ENCODE peak calls at places on chromosomes 1 and 21, in seven cellular contexts. One of them, this sample, is unnamed.

GRCh38 chr1:246218686-246219085 is 288.4 kb downstream of the SMYD3 start:
- DNase-seq in SK-N-SH: no peak
- DNase-seq in Panc1: no peak
- DNase-seq in H1: no peak
- DNase-seq in K562: no peak
- DNase-seq in GM12878: no peak
- DNase-seq in HCT116: no peak
- DNase-seq in this sample: no peak

GRCh38 chr1:22447581-22448215 is 4.0 kb upstream of the ZBTB40 start:
- DNase-seq in Panc1: no peak
- DNase-seq in H1: no peak
- DNase-seq in HCT116: no peak
- DNase-seq in K562: no peak
- DNase-seq in GM12878: no peak
- DNase-seq in SK-N-SH: peak
- DNase-seq in this sample: no peak

GRCh38 chr1:55318111-55318817 is 103.1 kb upstream of the USP24 start:
- DNase-seq in SK-N-SH: no peak
- DNase-seq in Panc1: no peak
- DNase-seq in H1: no peak
- DNase-seq in K562: no peak
- DNase-seq in HCT116: no peak
- DNase-seq in GM12878: no peak
- DNase-seq in this sample: no peak

GRCh38 chr1:111008031-111008430 is 44.3 kb upstream of the LRIF1 start:
- DNase-seq in Panc1: no peak
- DNase-seq in HCT116: no peak
- DNase-seq in H1: no peak
- DNase-seq in GM12878: no peak
- DNase-seq in SK-N-SH: no peak
- DNase-seq in K562: no peak
- DNase-seq in this sample: no peak

GRCh38 chr21:45031231-45032191 is 42.9 kb upstream of the ADARB1 start:
- DNase-seq in Panc1: no peak
- DNase-seq in HCT116: no peak
- DNase-seq in K562: no peak
- DNase-seq in H1: no peak
- DNase-seq in SK-N-SH: no peak
- DNase-seq in GM12878: no peak
- DNase-seq in this sample: no peak

GRCh38 chr1:181469829-181470228 is 13.5 kb upstream of the CACNA1E start:
- DNase-seq in K562: peak
- DNase-seq in SK-N-SH: no peak
- DNase-seq in H1: no peak
- DNase-seq in HCT116: no peak
- DNase-seq in Panc1: no peak
- DNase-seq in GM12878: no peak
- DNase-seq in this sample: no peak

GRCh38 chr1:22978299-22978698 is 5.6 kb upstream of the LACTBL1 start:
- DNase-seq in SK-N-SH: no peak
- DNase-seq in Panc1: no peak
- DNase-seq in K562: no peak
- DNase-seq in HCT116: no peak
- DNase-seq in H1: no peak
- DNase-seq in GM12878: no peak
- DNase-seq in this sample: no peak

GRCh38 chr1:93042134-93042821 is 36.8 kb upstream of the MTF2 start:
- DNase-seq in K562: no peak
- DNase-seq in Panc1: no peak
- DNase-seq in GM12878: peak
- DNase-seq in HCT116: no peak
- DNase-seq in H1: no peak
- DNase-seq in SK-N-SH: no peak
- DNase-seq in this sample: peak

GRCh38 chr21:15560383-15561056 is 169.3 kb upstream of the USP25 start:
- DNase-seq in K562: no peak
- DNase-seq in H1: no peak
- DNase-seq in HCT116: no peak
- DNase-seq in Panc1: no peak
- DNase-seq in GM12878: no peak
- DNase-seq in SK-N-SH: no peak
- DNase-seq in this sample: no peak

GRCh38 chr1:212606734-212607205 is 1.8 kb upstream of the ATF3 start:
- DNase-seq in H1: no peak
- DNase-seq in HCT116: no peak
- DNase-seq in SK-N-SH: peak
- DNase-seq in GM12878: no peak
- DNase-seq in Panc1: no peak
- DNase-seq in K562: peak
- DNase-seq in this sample: no peak

GRCh38 chr21:42513151-42513984 is at the start of gene SLC37A1:
- DNase-seq in HCT116: no peak
- DNase-seq in K562: peak
- DNase-seq in H1: no peak
- DNase-seq in Panc1: no peak
- DNase-seq in SK-N-SH: peak
- DNase-seq in GM12878: no peak
- DNase-seq in this sample: no peak

GRCh38 chr1:147292635-147293251 is 50.3 kb downstream of the CHD1L start:
- DNase-seq in HCT116: no peak
- DNase-seq in Panc1: no peak
- DNase-seq in GM12878: no peak
- DNase-seq in H1: no peak
- DNase-seq in K562: no peak
- DNase-seq in SK-N-SH: no peak
- DNase-seq in this sample: no peak

GRCh38 chr1:204331847-204332487 is 27.8 kb downstream of the PLEKHA6 start:
- DNase-seq in K562: no peak
- DNase-seq in H1: no peak
- DNase-seq in Panc1: no peak
- DNase-seq in SK-N-SH: no peak
- DNase-seq in GM12878: no peak
- DNase-seq in HCT116: no peak
- DNase-seq in this sample: no peak

GRCh38 chr1:36450270-36450918 is at the start of gene OSCP1:
- DNase-seq in HCT116: peak
- DNase-seq in K562: no peak
- DNase-seq in Panc1: peak
- DNase-seq in GM12878: peak
- DNase-seq in SK-N-SH: peak
- DNase-seq in H1: peak
- DNase-seq in this sample: peak

DNA sequence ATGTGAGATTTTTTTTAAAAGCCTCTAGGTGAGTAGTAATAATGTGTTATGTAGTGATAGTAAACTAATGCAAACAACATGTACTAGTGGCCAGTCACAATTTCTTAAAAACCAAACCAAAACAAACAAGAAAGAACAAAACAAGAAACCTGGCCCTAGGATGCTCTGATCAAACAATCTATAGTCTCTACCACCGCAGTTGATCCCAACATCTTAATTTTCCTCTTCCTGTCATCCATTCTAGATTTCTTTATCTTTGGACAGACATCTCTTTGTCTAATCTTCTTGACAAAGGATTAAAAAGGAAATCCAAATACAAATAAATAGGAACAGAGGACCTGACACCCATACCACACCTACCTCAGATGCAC is 188.2 kb upstream of the ADAMTS5 start:
- DNase-seq in H1: no peak
- DNase-seq in HCT116: no peak
- DNase-seq in SK-N-SH: no peak
- DNase-seq in Panc1: no peak
- DNase-seq in K562: no peak
- DNase-seq in GM12878: no peak
- DNase-seq in this sample: no peak
- TF ChIP-seq SIN3A in H1: no peak
- TF ChIP-seq SIN3A in HCT116: no peak
- TF ChIP-seq SIN3A in SK-N-SH: no peak
- TF ChIP-seq SIN3A in Panc1: no peak
- TF ChIP-seq SIN3A in K562: no peak
- TF ChIP-seq SIN3A in GM12878: no peak
- TF ChIP-seq SIN3A in this sample: no peak

GRCh38 chr1:18037651-18038050 is 69.9 kb upstream of the IGSF21 start:
- DNase-seq in H1: no peak
- DNase-seq in GM12878: no peak
- DNase-seq in SK-N-SH: no peak
- DNase-seq in K562: no peak
- DNase-seq in HCT116: no peak
- DNase-seq in Panc1: no peak
- DNase-seq in this sample: no peak
- TF ChIP-seq SIN3A in H1: no peak
- TF ChIP-seq SIN3A in GM12878: no peak
- TF ChIP-seq SIN3A in SK-N-SH: no peak
- TF ChIP-seq SIN3A in K562: no peak
- TF ChIP-seq SIN3A in HCT116: no peak
- TF ChIP-seq SIN3A in Panc1: no peak
- TF ChIP-seq SIN3A in this sample: no peak

DNA sequence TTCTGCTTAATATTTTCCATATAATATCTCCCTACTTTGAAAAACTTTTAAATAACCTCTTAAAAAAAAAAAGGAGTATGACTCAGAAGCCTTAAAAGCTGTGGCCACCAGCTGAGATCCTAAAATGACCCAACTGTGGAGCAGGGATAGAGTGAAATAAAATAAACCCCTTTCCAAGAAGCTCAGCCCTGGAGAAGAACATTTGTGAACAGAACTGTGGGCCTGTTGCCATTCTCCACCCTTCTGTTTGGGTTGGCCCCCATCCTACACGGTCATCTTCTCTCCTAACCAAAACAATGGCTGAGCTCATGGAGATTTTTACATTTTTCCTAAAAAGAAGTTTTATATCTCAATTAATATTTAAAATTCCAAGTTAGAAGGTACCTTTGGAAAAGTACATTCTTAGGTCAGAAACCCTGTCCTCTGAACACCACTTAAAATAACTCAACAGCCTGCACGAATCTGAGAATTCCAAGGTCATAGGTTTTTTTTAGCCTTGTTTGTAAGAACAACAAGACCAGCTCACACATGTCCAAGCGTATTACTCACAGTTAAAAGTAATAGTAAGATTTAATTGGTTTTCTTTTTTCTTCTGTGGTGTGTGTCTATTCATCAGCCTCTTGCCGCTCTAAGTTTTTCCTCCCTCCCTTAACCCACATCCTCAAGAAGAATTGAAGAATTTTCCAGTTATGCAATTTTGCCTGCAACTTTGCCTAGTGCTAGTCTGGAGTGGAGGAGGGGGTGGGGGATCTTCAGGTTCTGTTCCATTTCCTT is 107.7 kb upstream of the ERRFI1 start:
- DNase-seq in K562: no peak
- DNase-seq in Panc1: peak
- DNase-seq in H1: no peak
- DNase-seq in HCT116: peak
- DNase-seq in SK-N-SH: no peak
- DNase-seq in GM12878: no peak
- DNase-seq in this sample: peak
- TF ChIP-seq SIN3A in K562: no peak
- TF ChIP-seq SIN3A in Panc1: no peak
- TF ChIP-seq SIN3A in H1: no peak
- TF ChIP-seq SIN3A in HCT116: no peak
- TF ChIP-seq SIN3A in SK-N-SH: no peak
- TF ChIP-seq SIN3A in GM12878: no peak
- TF ChIP-seq SIN3A in this sample: no peak

GRCh38 chr1:224592636-224593579 is 23.2 kb upstream of the CNIH3 start:
- DNase-seq in SK-N-SH: no peak
- DNase-seq in HCT116: no peak
- DNase-seq in Panc1: no peak
- DNase-seq in H1: no peak
- DNase-seq in GM12878: no peak
- DNase-seq in K562: no peak
- DNase-seq in this sample: no peak
- TF ChIP-seq SIN3A in SK-N-SH: peak
- TF ChIP-seq SIN3A in HCT116: no peak
- TF ChIP-seq SIN3A in Panc1: no peak
- TF ChIP-seq SIN3A in H1: no peak
- TF ChIP-seq SIN3A in GM12878: no peak
- TF ChIP-seq SIN3A in K562: no peak
- TF ChIP-seq SIN3A in this sample: no peak

DNA sequence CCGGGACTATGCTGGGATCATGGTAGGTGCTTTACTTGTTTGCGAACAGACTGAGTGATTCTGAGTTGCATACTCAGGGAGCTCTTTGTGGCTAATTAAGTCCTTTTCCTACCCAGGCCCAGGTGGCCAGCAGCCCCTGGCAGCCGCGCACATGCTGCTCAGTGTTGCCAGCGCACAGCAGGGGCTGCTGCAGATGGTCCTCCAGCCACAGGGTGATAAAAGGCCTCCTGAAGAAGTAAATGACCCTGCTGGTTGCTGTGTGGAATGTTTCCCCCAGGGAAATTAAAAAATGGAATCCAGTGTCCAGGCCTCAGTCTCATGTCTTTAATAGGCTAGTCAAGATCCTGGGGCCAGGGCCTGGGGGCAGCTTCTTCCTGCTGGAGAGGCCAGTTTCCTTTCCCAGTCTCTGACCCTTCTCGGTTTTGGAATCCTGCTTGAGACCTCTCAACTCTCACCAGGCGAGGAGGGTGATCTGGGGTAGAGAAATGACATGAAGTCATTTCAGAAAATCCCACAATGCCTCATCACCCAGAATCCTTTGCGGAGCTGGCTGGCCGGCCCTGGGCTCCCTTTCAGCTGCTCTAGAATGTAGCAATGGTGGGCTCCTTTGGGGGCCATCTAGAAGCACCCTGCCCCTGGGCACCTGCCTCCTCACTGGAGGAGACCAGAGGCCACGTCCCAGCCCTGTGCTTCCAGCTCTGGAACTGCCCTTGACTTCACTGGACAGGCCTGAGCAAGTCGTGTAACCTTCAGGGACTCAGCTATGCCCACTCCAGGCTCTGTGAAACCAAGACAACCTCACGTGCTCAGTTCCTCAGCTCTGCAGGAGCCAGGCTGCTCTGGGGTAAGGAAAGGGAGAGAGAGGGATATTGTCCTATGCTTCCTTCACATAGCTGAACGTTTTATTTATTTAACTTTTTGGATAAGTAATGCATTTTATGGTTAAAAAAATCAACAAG is 131.4 kb downstream of the MRPS6 start:
- DNase-seq in HCT116: no peak
- DNase-seq in SK-N-SH: peak
- DNase-seq in Panc1: no peak
- DNase-seq in H1: no peak
- DNase-seq in K562: no peak
- DNase-seq in GM12878: no peak
- DNase-seq in this sample: no peak
- TF ChIP-seq SIN3A in HCT116: no peak
- TF ChIP-seq SIN3A in SK-N-SH: no peak
- TF ChIP-seq SIN3A in Panc1: no peak
- TF ChIP-seq SIN3A in H1: no peak
- TF ChIP-seq SIN3A in K562: no peak
- TF ChIP-seq SIN3A in GM12878: no peak
- TF ChIP-seq SIN3A in this sample: no peak

GRCh38 chr1:183477986-183478781 is 5.9 kb downstream of the SMG7 start:
- DNase-seq in SK-N-SH: no peak
- DNase-seq in HCT116: no peak
- DNase-seq in Panc1: no peak
- DNase-seq in K562: no peak
- DNase-seq in GM12878: no peak
- DNase-seq in H1: no peak
- DNase-seq in this sample: no peak
- TF ChIP-seq SIN3A in SK-N-SH: no peak
- TF ChIP-seq SIN3A in HCT116: no peak
- TF ChIP-seq SIN3A in Panc1: no peak
- TF ChIP-seq SIN3A in K562: no peak
- TF ChIP-seq SIN3A in GM12878: no peak
- TF ChIP-seq SIN3A in H1: no peak
- TF ChIP-seq SIN3A in this sample: no peak

This sample was measured in HepG2.